ENCODE peak calls at places on chromosomes 5 and 9, in four cellular contexts. M, U, K and A are unnamed samples.

GRCh38 chr9:22922222-22922621 is 475.6 kb downstream of the DMRTA1 start:
- DNase-seq in U (no peak), M (no peak), K (no peak), A (no peak)

GRCh38 chr5:169161022-169161680 is 139.8 kb downstream of the SLIT3 start:
- DNase-seq in U (peak), K (no peak), M (peak), A (peak)

GRCh38 chr9:79154806-79155205 is 417.0 kb upstream of the TLE4 start:
- DNase-seq in U (no peak), M (no peak), K (no peak), A (no peak)

GRCh38 chr5:159752622-159753275 is 163.5 kb upstream of the ADRA1B start:
- DNase-seq in M (no peak), K (no peak), U (no peak), A (no peak)

GRCh38 chr5:163571755-163572154 is 66.3 kb downstream of the MAT2B start:
- DNase-seq in K (no peak), M (peak), U (no peak), A (peak)

GRCh38 chr9:7105095-7105494 is 347.3 kb downstream of the KDM4C start:
- DNase-seq in K (no peak), M (no peak), U (no peak), A (no peak)

GRCh38 chr5:143713331-143714032 is 98.5 kb upstream of the HMHB1 start:
- DNase-seq in K (no peak), M (peak), U (no peak), A (no peak)

GRCh38 chr9:9522406-9522805 is 1090.4 kb downstream of the PTPRD start:
- DNase-seq in U (no peak), K (no peak), M (no peak), A (no peak)

GRCh38 chr5:170330568-170331054 is 33.0 kb upstream of the LCP2 start:
- DNase-seq in M (no peak), U (no peak), K (peak), A (no peak)

GRCh38 chr5:176658817-176659216 is 11.5 kb downstream of the TSPAN17 start:
- DNase-seq in U (no peak), K (no peak), M (peak), A (no peak)

GRCh38 chr5:10635257-10635860 is 71.5 kb downstream of the ANKRD33B start:
- DNase-seq in K (no peak), M (peak), U (no peak), A (peak)

GRCh38 chr5:126449751-126450271 is 26.6 kb downstream of the GRAMD2B start:
- DNase-seq in M (peak), U (peak), K (peak), A (peak)

GRCh38 chr9:88355166-88355565 is 33.1 kb upstream of the SPIN1 start:
- DNase-seq in M (peak), K (no peak), U (no peak), A (peak)
- H3K27ac ChIP-seq in M (no peak), K (no peak), U (no peak), A (no peak)

GRCh38 chr5:149256451-149256850 is 15.2 kb upstream of the AFAP1L1 start:
- DNase-seq in M (peak), U (no peak), K (no peak), A (no peak)
- H3K27ac ChIP-seq in M (peak), U (no peak), K (no peak), A (no peak)

DNA sequence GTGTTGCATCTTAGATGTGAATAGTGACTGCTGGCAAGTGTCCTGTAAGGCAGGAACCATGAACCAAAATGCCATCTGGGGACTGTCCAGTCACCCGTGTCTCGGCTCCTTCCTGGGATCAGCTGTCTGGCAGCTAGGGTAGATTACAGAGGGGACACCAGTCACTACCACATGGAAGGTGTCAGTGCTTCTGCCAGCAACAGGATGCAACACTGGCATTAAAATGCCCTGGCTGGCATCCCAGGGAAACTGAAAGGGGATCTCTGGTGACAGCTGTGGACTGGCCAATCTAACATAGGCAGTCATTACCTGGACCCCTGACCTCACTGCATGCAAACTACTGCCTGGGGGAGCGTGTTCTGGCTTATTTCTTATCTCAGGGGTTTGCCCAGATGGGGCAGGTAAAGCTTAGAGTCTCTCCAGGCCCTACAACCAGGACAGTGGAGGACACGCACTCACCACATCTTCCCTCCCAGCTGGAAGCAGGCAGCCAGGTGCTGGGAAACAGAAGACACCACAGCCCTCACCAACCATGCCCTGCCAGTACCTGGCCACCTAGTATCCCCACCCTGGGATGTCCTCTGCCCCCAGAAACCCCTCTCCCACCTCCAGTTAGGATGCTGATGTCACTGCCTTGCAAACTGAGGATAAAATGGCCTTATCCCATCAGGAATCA is 83.8 kb downstream of the SEMA4D start:
- DNase-seq in U (no peak), K (no peak), M (no peak), A (no peak)
- H3K27ac ChIP-seq in U (no peak), K (no peak), M (no peak), A (no peak)

GRCh38 chr9:84807870-84808385 is 138.4 kb downstream of the NTRK2 start:
- DNase-seq in K (no peak), M (no peak), U (no peak), A (no peak)
- H3K27ac ChIP-seq in K (no peak), M (no peak), U (no peak), A (no peak)

DNA sequence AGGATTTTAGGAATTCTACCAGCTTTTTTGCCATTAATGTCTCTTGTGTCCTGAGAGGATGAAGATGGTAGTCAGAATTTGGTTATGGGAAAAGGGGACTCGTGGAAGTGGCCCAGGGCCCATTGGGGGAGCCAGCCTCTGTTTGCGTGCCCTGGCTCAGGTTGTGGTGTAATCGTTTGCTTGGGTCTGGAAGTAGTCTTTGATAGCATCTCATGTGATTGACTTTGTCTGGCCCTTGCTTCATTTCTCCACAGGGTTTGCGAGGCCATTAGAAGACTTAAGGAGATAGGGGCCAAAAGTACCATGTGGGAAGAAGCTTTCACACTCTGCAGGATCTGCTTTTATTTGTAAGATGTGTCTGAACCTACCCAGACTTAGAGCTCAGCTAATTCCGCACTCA is 114.5 kb downstream of the FGF1 start:
- DNase-seq in M (no peak), K (no peak), U (no peak), A (no peak)
- H3K27ac ChIP-seq in M (no peak), K (no peak), U (no peak), A (no peak)

DNA sequence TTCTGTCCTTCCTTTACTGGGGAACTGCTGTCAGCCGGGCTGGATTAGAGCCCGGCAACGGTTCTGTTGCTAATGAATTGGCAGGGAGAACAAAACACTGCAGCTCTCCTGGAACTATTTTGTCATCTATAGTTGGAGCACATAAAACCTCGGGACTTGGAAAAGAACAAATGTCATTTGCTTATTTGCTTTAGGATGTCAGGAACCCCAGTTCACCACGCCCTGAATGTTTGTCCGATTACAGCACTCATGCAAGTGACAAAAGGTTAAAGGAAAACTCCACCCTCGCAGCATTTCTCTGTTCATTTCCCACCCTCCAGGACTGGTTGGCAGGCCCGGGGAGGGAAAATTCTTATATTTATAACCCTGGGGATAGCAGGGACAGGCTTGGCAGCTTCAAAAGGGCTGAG is 66.5 kb upstream of the PLPP1 start:
- DNase-seq in M (peak), K (no peak), U (peak), A (peak)
- H3K27ac ChIP-seq in M (peak), K (no peak), U (peak), A (peak)

GRCh38 chr9:72576087-72576486 is 54.7 kb downstream of the TMC1 start:
- DNase-seq in K (no peak), M (no peak), U (no peak), A (no peak)
- H3K27ac ChIP-seq in K (no peak), M (peak), U (peak), A (peak)